ENCODE peak calls at places on chromosome 20, in eight cellular contexts. K is BJ, J is astrocyte of the cerebellum, U is fibroblast of pulmonary artery, L is body of pancreas, B is kidney epithelial cell, G is Peyer's patch, V is left lung. M is an unnamed sample.

GRCh38 chr20:8421981-8422380 is 289.9 kb downstream of the PLCB1 start:
- DNase-seq in K (peak; percentile 55), J (no peak), U (peak; percentile 33), L (no peak), B (no peak), G (no peak), V (no peak), M (no peak)

GRCh38 chr20:42118409-42119125 is 500.4 kb upstream of the CHD6 start:
- DNase-seq in K (no peak), J (no peak), U (no peak), L (no peak), B (no peak), G (no peak), V (no peak), M (no peak)

GRCh38 chr20:4064118-4064962 is 49.0 kb upstream of the RNF24 start:
- DNase-seq in K (peak; percentile 78), J (peak; percentile 85), U (peak; percentile 97), L (peak; percentile 82), B (no peak), G (peak; percentile 85), V (peak; percentile 91), M (no peak)

GRCh38 chr20:48489656-48490055 is 338.1 kb downstream of the PREX1 start:
- DNase-seq in K (no peak), J (no peak), U (no peak), L (no peak), B (no peak), G (no peak), V (no peak), M (no peak)

GRCh38 chr20:23686046-23686750 is 2.6 kb downstream of the CST4 start:
- DNase-seq in K (no peak), J (no peak), U (no peak), L (no peak), B (no peak), G (no peak), V (no peak), M (no peak)

GRCh38 chr20:45592574-45593189 is 13.6 kb upstream of the WFDC8 start:
- DNase-seq in K (no peak), J (no peak), U (peak; percentile 47), L (no peak), B (peak; percentile 10), G (no peak), V (no peak), M (no peak)

GRCh38 chr20:44176833-44177533 is 10.0 kb downstream of the JPH2 start:
- DNase-seq in K (no peak), J (no peak), U (no peak), L (no peak), B (no peak), G (no peak), V (no peak), M (no peak)

GRCh38 chr20:43988451-43988850 is 73.8 kb downstream of the TOX2 start:
- DNase-seq in K (no peak), J (no peak), U (no peak), L (no peak), B (no peak), G (no peak), V (no peak), M (no peak)

GRCh38 chr20:51688600-51688999 is 79.6 kb downstream of the ATP9A start:
- DNase-seq in K (no peak), J (no peak), U (no peak), L (no peak), B (no peak), G (no peak), V (no peak), M (no peak)

GRCh38 chr20:4820833-4821518 is 99.3 kb downstream of the PRND start:
- DNase-seq in K (peak; percentile 41), J (peak; percentile 28), U (peak; percentile 74), L (no peak), B (peak; percentile 41), G (no peak), V (no peak), M (peak; percentile 28)

GRCh38 chr20:35991142-35991771 is 22.9 kb downstream of the CNBD2 start:
- DNase-seq in K (no peak), J (peak; percentile 22), U (peak; percentile 54), L (peak; percentile 43), B (no peak), G (no peak), V (no peak), M (no peak)

GRCh38 chr20:51542033-51542893 is at the start of gene NFATC2:
- DNase-seq in K (no peak), J (no peak), U (no peak), L (peak; percentile 68), B (no peak), G (peak; percentile 81), V (peak; percentile 56), M (no peak)

GRCh38 chr20:46013826-46014516 is 5.3 kb downstream of the MMP9 start:
- DNase-seq in K (no peak), J (no peak), U (peak; percentile 51), L (peak; percentile 61), B (no peak), G (peak; percentile 82), V (no peak), M (no peak)

GRCh38 chr20:24018796-24019195 is 30.2 kb upstream of the GGTLC1 start:
- DNase-seq in K (no peak), J (no peak), U (no peak), L (no peak), B (no peak), G (no peak), V (peak; percentile 40), M (no peak)

GRCh38 chr20:43691928-43692524 is 25.1 kb downstream of the MYBL2 start:
- DNase-seq in K (no peak), J (peak; percentile 6), U (peak; percentile 38), L (peak; percentile 49), B (no peak), G (peak; percentile 89), V (no peak), M (no peak)

GRCh38 chr20:51768759-51769517 is 748 bp upstream of the ATP9A start:
- DNase-seq in K (no peak), J (no peak), U (peak; percentile 7), L (no peak), B (no peak), G (no peak), V (no peak), M (no peak)

GRCh38 chr20:10972219-10972860 is 298.5 kb upstream of the JAG1 start:
- DNase-seq in K (no peak), J (no peak), U (no peak), L (no peak), B (no peak), G (no peak), V (no peak), M (no peak)
- TF ChIP-seq CTCF in K (no peak), J (no peak), U (peak; percentile 3), L (peak; percentile 57), B (no peak), G (no peak), V (no peak), M (no peak)

DNA sequence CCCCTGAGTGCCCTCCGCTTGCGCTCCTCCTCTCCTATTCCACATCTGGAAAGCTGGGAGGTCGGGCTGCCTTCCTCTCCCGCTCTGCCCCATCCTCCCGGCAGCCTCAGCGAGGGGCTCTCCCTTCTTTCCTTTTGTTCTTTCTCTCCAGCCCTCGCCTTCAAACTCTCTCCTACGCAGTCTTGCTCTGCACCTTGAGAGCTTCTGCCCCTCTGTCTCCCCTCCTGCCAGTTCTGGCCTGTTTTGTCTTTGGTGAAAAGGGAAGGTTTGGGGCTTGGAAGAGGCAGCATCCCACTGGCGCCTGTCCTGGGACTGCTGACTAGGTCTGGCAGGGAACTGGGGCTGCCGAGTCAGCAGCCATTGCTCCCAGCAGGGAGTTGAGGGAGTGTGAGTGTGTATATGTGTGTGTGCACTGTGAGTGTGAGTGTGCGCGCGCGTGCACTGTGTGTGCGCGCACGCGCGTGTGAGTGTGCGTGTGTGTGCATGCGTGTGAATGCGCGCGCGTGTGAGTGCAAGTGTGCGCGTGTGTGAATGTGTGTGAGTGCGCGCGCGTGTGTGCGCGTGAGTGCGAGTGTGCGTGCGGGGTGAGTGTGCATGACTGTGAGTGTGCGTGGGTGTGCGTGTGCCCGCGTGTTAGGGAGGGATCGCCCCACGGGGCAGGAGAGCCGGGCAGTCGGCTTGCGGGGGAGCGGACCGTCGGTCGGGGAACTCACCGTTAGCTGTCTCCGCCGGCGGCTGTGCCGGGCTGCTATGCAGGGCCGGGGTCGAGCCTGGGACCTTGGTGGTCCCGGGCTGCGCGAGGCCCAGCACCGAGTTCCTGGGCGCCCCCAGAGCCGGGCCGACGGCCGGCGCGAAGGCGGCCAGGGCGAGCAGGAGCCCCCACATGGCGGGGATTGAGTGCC is 488 bp downstream of the CPXM1 start:
- DNase-seq in K (no peak), J (no peak), U (no peak), L (no peak), B (no peak), G (no peak), V (no peak), M (no peak)
- H3K4me3 ChIP-seq in K (peak overlapping the region; percentile 39), J (peak overlapping the region; percentile 47), U (peak overlapping the region; percentile 42), L (no peak overlapping the region), B (peak overlapping the region; percentile 51), G (peak overlapping the region; percentile 30), V (peak overlapping the region; percentile 31), M (peak overlapping the region; percentile 60)

GRCh38 chr20:1325173-1326030 is 3.5 kb downstream of the SDCBP2 start:
- DNase-seq in K (peak; percentile 81), J (peak; percentile 89), U (peak; percentile 99), L (peak; percentile 97), B (peak; percentile 84), G (peak; percentile 99), V (peak; percentile 98), M (peak; percentile 68)
- TF ChIP-seq CTCF in K (peak; percentile 12), J (no peak), U (no peak), L (peak; percentile 42), B (peak; percentile 2), G (peak; percentile 47), V (no peak), M (peak; percentile 39)

GRCh38 chr20:49501917-49502316 is 19.4 kb upstream of the KCNB1 start:
- DNase-seq in K (no peak), J (no peak), U (peak; percentile 52), L (no peak), B (no peak), G (no peak), V (no peak), M (no peak)

GRCh38 chr20:49490689-49491088 is 8.2 kb upstream of the KCNB1 start:
- DNase-seq in K (no peak), J (no peak), U (no peak), L (no peak), B (no peak), G (no peak), V (no peak), M (no peak)

GRCh38 chr20:49496043-49496442 is 13.6 kb upstream of the KCNB1 start:
- DNase-seq in K (no peak), J (no peak), U (no peak), L (no peak), B (no peak), G (no peak), V (no peak), M (no peak)

GRCh38 chr20:49497217-49497560 is 14.7 kb upstream of the KCNB1 start:
- DNase-seq in K (no peak), J (no peak), U (no peak), L (no peak), B (no peak), G (no peak), V (no peak), M (no peak)

DNA sequence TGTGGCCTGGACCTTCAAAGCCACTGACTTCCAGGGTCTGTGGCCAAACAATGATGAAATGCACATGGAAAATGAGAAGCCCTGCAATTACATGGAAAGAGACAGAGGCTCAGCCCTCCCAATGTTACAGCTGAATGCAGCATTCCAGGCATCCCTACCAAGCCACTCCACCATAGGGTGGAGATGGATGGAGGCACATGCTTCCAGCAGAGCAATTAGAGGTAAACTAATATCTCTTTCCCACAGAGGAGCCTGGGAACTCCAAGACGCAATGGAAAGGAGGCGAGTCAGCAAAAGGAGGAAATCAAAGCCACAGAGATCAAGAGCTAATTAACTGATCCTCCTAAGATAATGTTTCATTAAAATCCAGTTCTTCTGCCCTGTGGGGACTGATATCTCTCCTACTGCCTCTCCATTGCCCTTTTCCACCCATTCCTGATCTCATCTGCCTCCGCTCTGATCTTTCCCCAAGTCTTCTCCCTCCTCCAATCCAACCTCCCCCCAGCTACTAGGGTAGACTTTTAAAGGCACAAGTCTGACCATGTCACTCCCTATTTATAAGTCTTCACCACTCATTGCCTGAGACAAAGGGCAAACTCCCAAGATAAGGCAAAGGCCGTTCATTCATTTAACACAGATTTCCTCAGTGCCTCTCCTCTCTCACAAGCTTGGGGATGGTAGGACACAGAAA is 14.2 kb upstream of the KCNB1 start:
- DNase-seq in K (no peak), J (no peak), U (no peak), L (no peak), B (no peak), G (no peak), V (no peak), M (no peak)
- H3K4me3 ChIP-seq in K (no peak overlapping the region), J (no peak overlapping the region), U (no peak overlapping the region), L (no peak overlapping the region), B (no peak overlapping the region), G (no peak overlapping the region), V (no peak overlapping the region), M (no peak overlapping the region)